ENCODE peak calls at places on chromosomes 3 and 15, in five cellular contexts. R is activated T-cell treated with anti-CD3 and anti-CD28 coated beads for 4 hours; L is IMR-90; M is activated naive CD4-positive, alpha-beta T cell treated with anti-CD3 and anti-CD28 coated beads, Interleukin-2, amount 50 U/mL, for 72 hours; H is CD4-positive, alpha-beta T cell. X is an unnamed sample.

GRCh38 chr3:143360244-143360643 is 240.7 kb downstream of the CHST2 start:
- DNase-seq in R (no peak), M (no peak), H (no peak), L (no peak), X (no peak)

GRCh38 chr3:181712505-181713299 is 977 bp downstream of the SOX2 start:
- DNase-seq in L (no peak), H (no peak), M (no peak), R (no peak), X (no peak)

GRCh38 chr15:39942101-39942752 is 8.3 kb downstream of the EIF2AK4 start:
- DNase-seq in M (no peak), H (no peak), R (no peak), L (peak), X (no peak)

GRCh38 chr3:100970537-100970936 is 22.7 kb downstream of the ABI3BP start:
- DNase-seq in H (no peak), L (no peak), M (no peak), R (no peak), X (no peak)

GRCh38 chr3:163726125-163726524 is 1352.2 kb downstream of the SI start:
- DNase-seq in L (no peak), M (no peak), H (no peak), R (no peak), X (no peak)

GRCh38 chr3:50353231-50354004 is 2.8 kb downstream of the CYB561D2 start:
- DNase-seq in R (no peak), M (no peak), L (no peak), H (no peak), X (no peak)

GRCh38 chr3:177473903-177474302 is 276.6 kb upstream of the TBL1XR1 start:
- DNase-seq in R (no peak), L (no peak), H (no peak), M (no peak), X (no peak)

GRCh38 chr3:31613654-31614053 is 80.9 kb downstream of the STT3B start:
- DNase-seq in R (no peak), H (no peak), L (peak), M (no peak), X (no peak)

GRCh38 chr3:141240290-141241247 is 8.9 kb downstream of the PXYLP1 start:
- DNase-seq in M (no peak), H (no peak), R (no peak), L (peak), X (no peak)

GRCh38 chr15:75211436-75212199 is 9.9 kb downstream of the C15orf39 start:
- DNase-seq in R (no peak), H (no peak), M (no peak), L (no peak), X (no peak)

GRCh38 chr15:91936182-91936775 is 82.8 kb downstream of the SLCO3A1 start:
- DNase-seq in L (peak), R (no peak), M (no peak), H (no peak), X (peak)

GRCh38 chr15:85742186-85742751 is 52.5 kb downstream of the KLHL25 start:
- DNase-seq in R (no peak), L (peak), H (no peak), M (no peak), X (no peak)

GRCh38 chr3:126399348-126399730 is 4.6 kb downstream of the CFAP100 start:
- DNase-seq in L (no peak), R (no peak), M (no peak), H (no peak), X (no peak)

GRCh38 chr15:90471769-90472168 is 58.0 kb upstream of the CRTC3 start:
- DNase-seq in H (no peak), L (no peak), M (no peak), R (no peak), X (no peak)

GRCh38 chr3:172717493-172718088 is 6.7 kb upstream of the NCEH1 start:
- DNase-seq in M (no peak), H (no peak), L (no peak), R (no peak), X (no peak)

GRCh38 chr3:44862221-44862637 is 517 bp downstream of the TMEM42 start:
- DNase-seq in R (peak), M (peak), H (no peak), L (peak), X (no peak)

GRCh38 chr3:137519602-137520001 is 244.5 kb upstream of the SOX14 start:
- DNase-seq in R (no peak), M (no peak), H (no peak), L (no peak), X (no peak)

GRCh38 chr3:86104154-86104553 is 886.8 kb downstream of the VGLL3 start:
- DNase-seq in M (no peak), R (no peak), L (no peak), H (no peak), X (no peak)

GRCh38 chr3:132399054-132399929 is 18.0 kb upstream of the DNAJC13 start:
- DNase-seq in M (peak), L (peak), R (no peak), H (no peak), X (peak)

GRCh38 chr3:128794067-128794768 is 68.2 kb downstream of the RAB7A start:
- DNase-seq in L (peak), H (no peak), R (no peak), M (peak), X (peak)

GRCh38 chr3:177813322-177813721 is 616.0 kb upstream of the TBL1XR1 start:
- DNase-seq in L (peak), M (no peak), R (no peak), H (no peak), X (no peak)

GRCh38 chr3:62186967-62187366 is 186.4 kb downstream of the FEZF2 start:
- DNase-seq in L (peak), H (no peak), R (no peak), M (no peak), X (peak)

GRCh38 chr3:111913163-111913763 is 54.2 kb downstream of the PHLDB2 start:
- DNase-seq in M (no peak), L (no peak), R (no peak), H (no peak), X (no peak)

GRCh38 chr15:25183581-25184330 is 229.0 kb downstream of the SNRPN start:
- DNase-seq in H (no peak), M (no peak), R (no peak), L (no peak), X (no peak)

GRCh38 chr15:53586815-53587214 is 172.6 kb downstream of the WDR72 start:
- DNase-seq in H (no peak), L (no peak), R (no peak), M (peak), X (no peak)

GRCh38 chr3:72345237-72345878 is 502.9 kb downstream of the SHQ1 start:
- DNase-seq in R (no peak), M (no peak), L (no peak), H (no peak), X (no peak)

GRCh38 chr3:180116203-180116602 is 79.5 kb upstream of the PEX5L start:
- DNase-seq in H (no peak), M (no peak), L (no peak), R (no peak), X (no peak)

GRCh38 chr3:71341721-71342120 is 241.8 kb downstream of the FOXP1 start:
- DNase-seq in R (no peak), L (peak), M (no peak), H (no peak), X (peak)

GRCh38 chr3:59570816-59571215 is 521.0 kb upstream of the CFAP20DC start:
- DNase-seq in L (no peak), M (no peak), H (no peak), R (no peak), X (no peak)

GRCh38 chr15:100759698-100760356 is 119.8 kb upstream of the ALDH1A3 start:
- DNase-seq in M (no peak), H (no peak), L (peak), R (no peak), X (peak)

GRCh38 chr3:14256046-14256445 is 77.4 kb downstream of the LSM3 start:
- DNase-seq in L (no peak), M (no peak), R (no peak), H (no peak), X (no peak)

GRCh38 chr3:192816274-192816853 is 89.0 kb upstream of the FGF12 start:
- DNase-seq in L (peak), M (no peak), R (no peak), H (no peak), X (peak)

GRCh38 chr3:9248232-9249191 is 934 bp downstream of the SRGAP3 start:
- DNase-seq in H (no peak), M (no peak), L (no peak), R (no peak), X (no peak)